ENCODE peak calls at places on chromosome 12, in nine cellular contexts. One of them, this sample, is unnamed.

GRCh38 chr12:108649668-108650067 is 16.0 kb upstream of the SELPLG start:
- DNase-seq in right lobe of liver: no peak
- DNase-seq in mammary epithelial cell: peak
- DNase-seq in dorsolateral prefrontal cortex: no peak
- DNase-seq in cardiac muscle cell: peak
- DNase-seq in lung: no peak
- DNase-seq in SK-N-SH: no peak
- DNase-seq in neural progenitor cell: no peak
- DNase-seq in tibial artery: no peak
- DNase-seq in this sample: no peak

GRCh38 chr12:86389949-86390348 is 133.8 kb upstream of the MGAT4C start:
- DNase-seq in right lobe of liver: no peak
- DNase-seq in mammary epithelial cell: peak
- DNase-seq in dorsolateral prefrontal cortex: no peak
- DNase-seq in cardiac muscle cell: peak
- DNase-seq in lung: no peak
- DNase-seq in SK-N-SH: no peak
- DNase-seq in neural progenitor cell: no peak
- DNase-seq in tibial artery: no peak
- DNase-seq in this sample: no peak

GRCh38 chr12:26195641-26196423 is 459 bp downstream of the SSPN start:
- DNase-seq in right lobe of liver: no peak
- DNase-seq in mammary epithelial cell: peak
- DNase-seq in dorsolateral prefrontal cortex: peak
- DNase-seq in cardiac muscle cell: peak
- DNase-seq in lung: peak
- DNase-seq in SK-N-SH: peak
- DNase-seq in neural progenitor cell: peak
- DNase-seq in tibial artery: peak
- DNase-seq in this sample: peak

GRCh38 chr12:25315388-25315787 is 64.7 kb upstream of the KRAS start:
- DNase-seq in right lobe of liver: no peak
- DNase-seq in mammary epithelial cell: no peak
- DNase-seq in dorsolateral prefrontal cortex: no peak
- DNase-seq in cardiac muscle cell: no peak
- DNase-seq in lung: no peak
- DNase-seq in SK-N-SH: no peak
- DNase-seq in neural progenitor cell: no peak
- DNase-seq in tibial artery: no peak
- DNase-seq in this sample: no peak

GRCh38 chr12:65121049-65121955 is at the start of gene WIF1:
- DNase-seq in right lobe of liver: peak
- DNase-seq in mammary epithelial cell: peak
- DNase-seq in dorsolateral prefrontal cortex: peak
- DNase-seq in cardiac muscle cell: peak
- DNase-seq in lung: peak
- DNase-seq in SK-N-SH: peak
- DNase-seq in neural progenitor cell: peak
- DNase-seq in tibial artery: no peak
- DNase-seq in this sample: peak

GRCh38 chr12:99386907-99387306 is 260.6 kb upstream of the GARIN6 start:
- DNase-seq in right lobe of liver: no peak
- DNase-seq in mammary epithelial cell: peak
- DNase-seq in dorsolateral prefrontal cortex: no peak
- DNase-seq in cardiac muscle cell: peak
- DNase-seq in lung: no peak
- DNase-seq in SK-N-SH: peak
- DNase-seq in neural progenitor cell: peak
- DNase-seq in tibial artery: no peak
- DNase-seq in this sample: no peak

GRCh38 chr12:62977419-62977818 is 42.5 kb upstream of the PPM1H start:
- DNase-seq in right lobe of liver: no peak
- DNase-seq in mammary epithelial cell: peak
- DNase-seq in dorsolateral prefrontal cortex: no peak
- DNase-seq in cardiac muscle cell: no peak
- DNase-seq in lung: no peak
- DNase-seq in SK-N-SH: no peak
- DNase-seq in neural progenitor cell: no peak
- DNase-seq in tibial artery: no peak
- DNase-seq in this sample: no peak

GRCh38 chr12:1810931-1811280 is 9.5 kb upstream of the LRTM2 start:
- DNase-seq in right lobe of liver: no peak
- DNase-seq in mammary epithelial cell: no peak
- DNase-seq in dorsolateral prefrontal cortex: no peak
- DNase-seq in cardiac muscle cell: no peak
- DNase-seq in lung: no peak
- DNase-seq in SK-N-SH: no peak
- DNase-seq in neural progenitor cell: no peak
- DNase-seq in tibial artery: no peak
- DNase-seq in this sample: no peak

GRCh38 chr12:93214523-93215289 is 163.0 kb upstream of the NUDT4 start:
- DNase-seq in right lobe of liver: no peak
- DNase-seq in mammary epithelial cell: no peak
- DNase-seq in dorsolateral prefrontal cortex: no peak
- DNase-seq in cardiac muscle cell: no peak
- DNase-seq in lung: no peak
- DNase-seq in SK-N-SH: no peak
- DNase-seq in neural progenitor cell: no peak
- DNase-seq in tibial artery: no peak
- DNase-seq in this sample: no peak

GRCh38 chr12:25552681-25553080 is 402 bp downstream of the LMNTD1 start:
- DNase-seq in right lobe of liver: no peak
- DNase-seq in mammary epithelial cell: no peak
- DNase-seq in dorsolateral prefrontal cortex: no peak
- DNase-seq in cardiac muscle cell: no peak
- DNase-seq in lung: no peak
- DNase-seq in SK-N-SH: no peak
- DNase-seq in neural progenitor cell: no peak
- DNase-seq in tibial artery: no peak
- DNase-seq in this sample: no peak

GRCh38 chr12:2539938-2540337 is 254.8 kb upstream of the FKBP4 start:
- DNase-seq in right lobe of liver: no peak
- DNase-seq in mammary epithelial cell: no peak
- DNase-seq in dorsolateral prefrontal cortex: no peak
- DNase-seq in cardiac muscle cell: no peak
- DNase-seq in lung: no peak
- DNase-seq in SK-N-SH: no peak
- DNase-seq in neural progenitor cell: no peak
- DNase-seq in tibial artery: no peak
- DNase-seq in this sample: no peak

DNA sequence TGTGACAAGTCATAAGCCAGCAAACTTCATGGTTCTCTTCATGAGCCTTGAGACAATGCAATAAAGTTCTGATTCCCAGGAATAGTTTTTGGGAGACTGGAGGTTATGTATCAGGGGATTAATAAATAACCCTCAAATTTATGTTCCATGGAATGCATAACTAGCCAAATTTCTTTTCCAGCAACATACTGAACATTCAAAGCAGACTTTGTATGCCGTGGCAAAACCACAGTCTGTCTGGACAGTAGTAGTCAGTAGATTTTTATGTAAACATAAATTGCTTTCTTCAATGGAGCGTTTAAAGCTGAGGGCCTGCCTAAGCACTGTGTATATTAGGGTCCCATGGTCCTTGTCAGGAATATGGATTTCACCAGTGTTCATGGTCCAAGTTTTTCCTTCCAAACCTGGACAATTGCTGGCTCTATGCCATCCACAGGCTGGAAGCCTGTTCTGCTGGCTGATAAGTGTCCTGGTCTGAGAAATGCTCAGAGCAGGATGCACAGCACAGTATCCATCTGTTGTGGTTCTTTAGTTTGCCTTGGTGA is 144.9 kb downstream of the SRGAP1 start:
- DNase-seq in right lobe of liver: no peak
- DNase-seq in mammary epithelial cell: no peak
- DNase-seq in dorsolateral prefrontal cortex: no peak
- DNase-seq in cardiac muscle cell: peak
- DNase-seq in lung: no peak
- DNase-seq in SK-N-SH: no peak
- DNase-seq in neural progenitor cell: no peak
- DNase-seq in tibial artery: no peak
- DNase-seq in this sample: no peak
- H3K27ac ChIP-seq in right lobe of liver: no peak
- H3K27ac ChIP-seq in mammary epithelial cell: no peak
- H3K27ac ChIP-seq in dorsolateral prefrontal cortex: no peak
- H3K27ac ChIP-seq in cardiac muscle cell: no peak
- H3K27ac ChIP-seq in lung: no peak
- H3K27ac ChIP-seq in SK-N-SH: no peak
- H3K27ac ChIP-seq in neural progenitor cell: no peak
- H3K27ac ChIP-seq in tibial artery: no peak
- H3K27ac ChIP-seq in this sample: no peak

GRCh38 chr12:53703746-53704145 is 23.5 kb downstream of the CALCOCO1 start:
- DNase-seq in right lobe of liver: no peak
- DNase-seq in mammary epithelial cell: no peak
- DNase-seq in dorsolateral prefrontal cortex: no peak
- DNase-seq in cardiac muscle cell: peak
- DNase-seq in lung: no peak
- DNase-seq in SK-N-SH: no peak
- DNase-seq in neural progenitor cell: no peak
- DNase-seq in tibial artery: no peak
- DNase-seq in this sample: no peak

GRCh38 chr12:53699673-53700015 is 23.8 kb upstream of the ATP5MC2 start:
- DNase-seq in right lobe of liver: no peak
- DNase-seq in mammary epithelial cell: no peak
- DNase-seq in dorsolateral prefrontal cortex: no peak
- DNase-seq in cardiac muscle cell: no peak
- DNase-seq in lung: no peak
- DNase-seq in SK-N-SH: no peak
- DNase-seq in neural progenitor cell: no peak
- DNase-seq in tibial artery: no peak
- DNase-seq in this sample: no peak

GRCh38 chr12:53698948-53699672 is 23.2 kb upstream of the ATP5MC2 start:
- DNase-seq in right lobe of liver: no peak
- DNase-seq in mammary epithelial cell: no peak
- DNase-seq in dorsolateral prefrontal cortex: no peak
- DNase-seq in cardiac muscle cell: no peak
- DNase-seq in lung: no peak
- DNase-seq in SK-N-SH: no peak
- DNase-seq in neural progenitor cell: no peak
- DNase-seq in tibial artery: no peak
- DNase-seq in this sample: no peak

GRCh38 chr12:53701518-53702264 is 25.6 kb downstream of the CALCOCO1 start:
- DNase-seq in right lobe of liver: peak
- DNase-seq in mammary epithelial cell: peak
- DNase-seq in dorsolateral prefrontal cortex: peak
- DNase-seq in cardiac muscle cell: peak
- DNase-seq in lung: peak
- DNase-seq in SK-N-SH: peak
- DNase-seq in neural progenitor cell: peak
- DNase-seq in tibial artery: peak
- DNase-seq in this sample: peak

DNA sequence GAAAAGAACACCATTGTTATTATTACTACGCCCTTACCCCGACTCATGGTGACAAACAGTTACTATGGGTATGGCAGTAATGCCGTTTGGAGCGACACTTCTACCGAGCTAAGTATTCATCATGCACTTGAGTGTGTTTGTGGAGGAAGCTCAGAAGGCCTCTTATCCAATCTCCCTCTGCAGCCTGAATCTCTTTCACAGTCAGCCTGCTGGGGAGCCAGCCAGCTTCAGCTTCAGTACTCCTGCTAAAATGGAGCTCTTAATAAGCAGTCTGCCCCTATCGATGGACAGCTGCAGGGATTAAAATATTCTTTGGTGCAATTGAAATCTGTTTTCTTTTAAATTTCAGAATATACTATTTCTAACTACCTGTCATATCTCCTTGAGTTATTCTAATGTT is 24.7 kb upstream of the ATP5MC2 start:
- DNase-seq in right lobe of liver: no peak
- DNase-seq in mammary epithelial cell: no peak
- DNase-seq in dorsolateral prefrontal cortex: no peak
- DNase-seq in cardiac muscle cell: no peak
- DNase-seq in lung: no peak
- DNase-seq in SK-N-SH: no peak
- DNase-seq in neural progenitor cell: no peak
- DNase-seq in tibial artery: no peak
- DNase-seq in this sample: no peak
- TF ChIP-seq CTCF in right lobe of liver: no peak
- TF ChIP-seq CTCF in mammary epithelial cell: no peak
- TF ChIP-seq CTCF in dorsolateral prefrontal cortex: no peak
- TF ChIP-seq CTCF in cardiac muscle cell: no peak
- TF ChIP-seq CTCF in lung: no peak
- TF ChIP-seq CTCF in SK-N-SH: peak
- TF ChIP-seq CTCF in neural progenitor cell: no peak
- TF ChIP-seq CTCF in tibial artery: no peak
- TF ChIP-seq CTCF in this sample: no peak

DNA sequence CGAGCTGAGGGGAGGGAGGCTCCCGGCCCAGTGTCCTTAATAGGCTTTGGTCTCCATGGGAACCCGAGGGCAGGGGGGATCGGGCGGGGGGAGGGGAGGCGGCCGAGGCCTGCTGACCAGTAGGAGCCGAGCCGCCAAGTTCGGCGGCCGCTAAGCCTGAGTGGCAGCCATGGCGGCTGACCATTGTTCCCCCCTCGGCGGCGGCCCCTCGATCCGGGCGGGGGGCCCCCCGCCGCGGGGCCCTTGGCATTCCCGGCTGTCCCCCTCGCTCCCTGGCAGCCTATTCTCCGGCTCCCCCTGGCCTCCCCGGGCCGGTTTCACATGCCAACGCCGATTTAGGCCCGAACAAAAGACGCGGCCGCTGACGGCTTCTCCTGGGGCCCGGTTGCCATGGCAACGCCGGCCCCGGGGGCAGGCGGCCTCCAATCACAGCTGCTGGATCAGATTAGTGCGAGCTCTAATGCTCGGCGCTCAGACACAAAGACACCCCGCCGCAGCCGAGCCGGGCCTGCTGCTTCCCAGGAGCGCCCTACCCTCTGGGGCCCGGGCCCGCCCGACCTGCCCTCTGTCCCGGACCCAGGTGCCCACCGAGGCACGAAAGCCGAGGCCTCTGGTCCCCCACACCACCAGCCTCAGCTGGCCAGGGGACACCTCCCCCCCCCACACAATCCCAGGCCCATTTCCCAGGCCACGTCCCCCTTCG is 7.3 kb downstream of the MSI1 start:
- DNase-seq in right lobe of liver: no peak
- DNase-seq in mammary epithelial cell: no peak
- DNase-seq in dorsolateral prefrontal cortex: peak
- DNase-seq in cardiac muscle cell: peak
- DNase-seq in lung: no peak
- DNase-seq in SK-N-SH: peak
- DNase-seq in neural progenitor cell: peak
- DNase-seq in tibial artery: no peak
- DNase-seq in this sample: peak
- H3K4me3 ChIP-seq in right lobe of liver: no peak
- H3K4me3 ChIP-seq in mammary epithelial cell: no peak
- H3K4me3 ChIP-seq in dorsolateral prefrontal cortex: peak
- H3K4me3 ChIP-seq in cardiac muscle cell: peak
- H3K4me3 ChIP-seq in lung: no peak
- H3K4me3 ChIP-seq in SK-N-SH: peak
- H3K4me3 ChIP-seq in neural progenitor cell: peak
- H3K4me3 ChIP-seq in tibial artery: peak
- H3K4me3 ChIP-seq in this sample: peak

DNA sequence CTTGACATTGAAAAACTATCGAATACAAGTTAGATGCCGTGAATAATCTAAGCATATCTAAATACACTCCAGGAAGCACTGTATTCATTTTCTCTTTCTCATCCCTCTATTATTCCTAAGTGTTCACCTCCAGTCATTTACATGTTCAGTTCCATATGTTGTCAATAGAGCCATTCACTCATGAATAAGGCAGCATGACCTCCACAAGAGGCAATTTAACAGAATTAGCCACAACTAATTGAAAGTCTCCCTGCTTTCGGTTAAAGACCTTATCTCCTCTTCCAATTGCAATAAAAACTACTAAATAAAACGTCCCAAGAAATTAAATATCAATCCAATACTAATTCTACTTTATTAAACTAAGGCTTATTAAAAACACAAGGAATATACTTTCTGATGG is 1.8 kb downstream of the LRIG3 start:
- DNase-seq in right lobe of liver: no peak
- DNase-seq in mammary epithelial cell: no peak
- DNase-seq in dorsolateral prefrontal cortex: no peak
- DNase-seq in cardiac muscle cell: no peak
- DNase-seq in lung: no peak
- DNase-seq in SK-N-SH: no peak
- DNase-seq in neural progenitor cell: peak
- DNase-seq in tibial artery: no peak
- DNase-seq in this sample: no peak
- H3K27ac ChIP-seq in right lobe of liver: peak
- H3K27ac ChIP-seq in mammary epithelial cell: peak
- H3K27ac ChIP-seq in dorsolateral prefrontal cortex: peak
- H3K27ac ChIP-seq in cardiac muscle cell: peak
- H3K27ac ChIP-seq in lung: no peak
- H3K27ac ChIP-seq in SK-N-SH: no peak
- H3K27ac ChIP-seq in neural progenitor cell: no peak
- H3K27ac ChIP-seq in tibial artery: peak
- H3K27ac ChIP-seq in this sample: peak

This sample was measured in Peyer's patch.